ENCODE peak calls at places on chromosomes 16 and 17, in four cellular contexts. N is AG09309, H is upper lobe of right lung, O is HFF-Myc. G is an unnamed sample.

GRCh38 chr17:30554839-30555751 is 77.9 kb downstream of the GOSR1 start:
- DNase-seq in H (peak), O (no peak), N (no peak), G (no peak)

GRCh38 chr16:51125992-51126391 is 25.1 kb downstream of the SALL1 start:
- DNase-seq in N (no peak), O (no peak), H (no peak), G (no peak)

GRCh38 chr17:33637534-33637933 is 344.4 kb upstream of the ASIC2 start:
- DNase-seq in N (no peak), O (no peak), H (no peak), G (no peak)

GRCh38 chr16:80827007-80827406 is 22.6 kb upstream of the CDYL2 start:
- DNase-seq in N (no peak), H (no peak), O (no peak), G (no peak)

GRCh38 chr17:35809855-35810461 is 674 bp downstream of the TAF15 start:
- DNase-seq in O (no peak), N (no peak), H (no peak), G (no peak)

GRCh38 chr16:46743232-46743719 is 4.9 kb downstream of the MYLK3 start:
- DNase-seq in N (no peak), O (no peak), H (peak), G (no peak)

GRCh38 chr16:27489421-27489820 is 60.3 kb downstream of the GTF3C1 start:
- DNase-seq in N (no peak), H (no peak), O (no peak), G (no peak)

GRCh38 chr17:78924481-78925151 is 571 bp downstream of the TIMP2 start:
- DNase-seq in O (no peak), H (peak), N (no peak), G (no peak)

GRCh38 chr17:57930239-57930638 is 25.0 kb downstream of the CUEDC1 start:
- DNase-seq in H (no peak), N (no peak), O (no peak), G (no peak)

GRCh38 chr17:76732734-76733617 is 4.2 kb downstream of the SRSF2 start:
- DNase-seq in O (no peak), N (no peak), H (no peak), G (no peak)
- H3K4me3 ChIP-seq in O (peak), N (no peak), H (no peak), G (no peak)

GRCh38 chr17:62125307-62125706 is 60.2 kb upstream of the MED13 start:
- DNase-seq in H (no peak), N (no peak), O (no peak), G (no peak)
- H3K4me3 ChIP-seq in H (no peak), N (no peak), O (no peak), G (no peak)

GRCh38 chr17:82300707-82301270 is 16.6 kb downstream of the CD7 start:
- DNase-seq in O (no peak), H (peak), N (no peak), G (no peak)
- H3K4me3 ChIP-seq in O (no peak), H (no peak), N (no peak), G (no peak)

DNA sequence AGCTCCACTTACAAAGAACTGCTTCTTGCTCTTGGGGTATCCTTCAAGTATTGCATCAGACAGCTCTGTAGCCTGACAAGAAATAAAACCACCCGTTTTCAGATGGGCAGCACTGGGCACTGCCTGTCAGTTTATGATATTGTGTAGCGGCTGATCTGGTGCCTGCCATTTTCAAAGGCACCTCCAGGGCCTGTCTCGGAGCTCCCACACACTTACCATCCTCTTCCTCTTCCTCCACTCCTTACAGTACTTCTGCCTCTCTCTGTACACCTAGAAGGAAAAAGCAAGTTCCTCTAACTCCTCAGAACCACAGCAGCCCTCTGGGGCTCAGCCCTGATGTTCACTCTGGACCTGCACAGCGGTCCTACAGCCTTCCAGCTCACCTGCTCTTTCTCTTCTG is 4.4 kb downstream of the PSMC3IP start:
- DNase-seq in H (peak), O (no peak), N (no peak), G (no peak)
- H3K4me3 ChIP-seq in H (no peak), O (no peak), N (no peak), G (no peak)

GRCh38 chr17:73746314-73747073 is 102.2 kb upstream of the SDK2 start:
- DNase-seq in O (no peak), N (no peak), H (no peak), G (no peak)
- H3K4me3 ChIP-seq in O (no peak), N (no peak), H (no peak), G (no peak)

DNA sequence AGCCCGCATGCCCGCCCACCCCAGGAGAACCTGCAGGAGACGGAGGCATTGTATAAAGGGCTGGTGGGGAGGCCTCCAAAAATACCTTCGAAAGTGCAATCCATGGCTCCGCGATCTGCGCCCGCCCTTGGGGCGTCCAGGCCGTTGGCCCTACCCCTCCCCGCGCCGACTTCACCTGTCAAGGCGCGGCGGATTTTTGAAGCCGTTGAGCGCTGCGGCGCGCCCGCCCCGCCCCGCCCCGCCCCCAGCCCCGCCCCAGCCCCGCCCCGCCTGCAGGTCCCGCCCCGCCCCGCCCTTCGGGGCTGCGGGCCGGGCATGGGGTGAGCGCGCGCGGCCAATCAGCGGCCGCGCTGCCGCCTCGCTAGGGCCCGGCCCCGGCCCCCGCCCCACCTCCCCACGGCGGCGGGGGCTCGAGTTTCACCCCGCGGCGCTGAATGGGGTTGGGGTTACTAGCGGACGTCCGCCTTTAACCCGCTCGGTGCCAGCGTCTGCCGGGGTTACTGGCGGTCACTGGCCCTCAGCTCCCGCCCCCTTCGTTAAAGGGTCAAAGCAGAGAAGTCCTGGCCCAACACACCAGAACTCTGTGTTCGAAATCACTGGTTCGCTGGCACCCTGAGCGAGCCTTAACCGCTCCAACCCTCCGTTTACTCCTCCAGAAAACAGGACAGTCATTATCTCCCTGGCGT is 13.2 kb downstream of the SREBF1 start:
- DNase-seq in N (no peak), O (no peak), H (peak), G (no peak)
- H3K4me3 ChIP-seq in N (peak), O (peak), H (peak), G (peak)

GRCh38 chr16:85005278-85006069 is 5.9 kb downstream of the ZDHHC7 start:
- DNase-seq in N (no peak), O (no peak), H (no peak), G (no peak)
- H3K4me3 ChIP-seq in N (peak), O (no peak), H (no peak), G (no peak)

GRCh38 chr17:49645654-49646053 is 32.2 kb downstream of the SPOP start:
- DNase-seq in H (no peak), O (no peak), N (no peak), G (no peak)
- H3K4me3 ChIP-seq in H (no peak), O (no peak), N (no peak), G (no peak)

GRCh38 chr16:21611546-21612384 is 12.4 kb downstream of the METTL9 start:
- DNase-seq in H (no peak), N (no peak), O (no peak), G (no peak)
- H3K4me3 ChIP-seq in H (no peak), N (no peak), O (no peak), G (no peak)

DNA sequence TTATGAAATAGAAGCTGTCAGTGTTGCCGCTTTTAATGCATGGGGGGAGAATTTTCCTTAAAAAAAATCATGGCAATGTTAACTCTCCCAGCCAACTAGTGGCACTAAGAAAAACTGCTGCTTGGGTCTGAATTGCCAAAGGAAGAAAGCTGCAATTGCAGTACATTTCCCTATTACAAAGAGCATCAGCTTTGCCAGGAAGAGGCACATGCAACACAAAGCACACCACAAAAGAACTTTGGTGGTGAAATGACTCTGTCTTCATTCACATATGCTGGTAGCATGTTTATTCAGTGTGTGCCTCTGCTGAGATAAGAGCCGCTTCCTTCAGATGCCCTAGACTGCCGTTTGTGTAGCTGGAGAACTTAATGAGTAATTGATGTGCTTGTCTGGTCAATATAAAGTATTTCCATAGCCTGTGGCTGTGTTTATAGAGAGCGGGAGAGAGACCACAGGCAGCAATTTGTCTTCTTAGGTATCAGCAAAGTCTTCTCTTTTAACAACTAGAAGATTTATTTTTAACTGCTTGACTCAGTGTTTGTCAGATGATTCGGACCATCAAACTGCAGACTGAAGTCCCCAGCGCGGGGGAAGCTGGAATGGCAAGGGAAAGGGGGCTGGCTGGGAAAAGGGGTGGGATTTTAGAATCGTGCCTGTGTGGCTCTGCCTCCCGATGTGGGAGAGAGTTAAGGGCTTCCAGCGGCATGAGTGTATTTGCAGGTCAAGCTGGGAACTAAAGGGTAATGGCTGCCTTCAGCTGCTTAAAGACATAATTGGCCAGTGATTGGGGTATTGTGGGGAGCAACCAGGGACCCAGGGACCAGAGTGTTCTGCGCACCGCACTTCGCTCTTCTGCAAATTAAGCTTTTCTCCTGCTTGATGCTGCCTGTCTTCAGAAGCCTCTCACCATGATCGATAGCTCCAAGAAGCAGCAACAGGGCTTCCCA is 115.2 kb downstream of the MRTFB start:
- DNase-seq in H (no peak), N (peak), O (peak), G (peak)
- H3K4me3 ChIP-seq in H (peak), N (peak), O (peak), G (peak)